ENCODE peak calls at places on chromosomes 1 and 21, in eight cellular contexts. J, P, Q, X, U, W, V and S are unnamed samples.

GRCh38 chr1:201266774-201267173 is 16.5 kb upstream of the PKP1 start:
- DNase-seq in J (no peak), P (peak), Q (no peak), X (no peak), U (peak), W (no peak), V (no peak), S (no peak)

GRCh38 chr1:55257958-55258357 is 42.8 kb upstream of the USP24 start:
- DNase-seq in J (peak), P (no peak), Q (no peak), X (no peak), U (peak), W (no peak), V (peak), S (no peak)

GRCh38 chr1:171817511-171818265 is 23.6 kb upstream of the DNM3 start:
- DNase-seq in J (peak), P (peak), Q (no peak), X (no peak), U (peak), W (peak), V (peak), S (no peak)

GRCh38 chr1:97632075-97632474 is 288.8 kb downstream of the DPYD start:
- DNase-seq in J (no peak), P (peak), Q (no peak), X (no peak), U (no peak), W (peak), V (no peak), S (no peak)

GRCh38 chr1:26786437-26787380 is 1.0 kb upstream of the PIGV start:
- DNase-seq in J (peak), P (peak), Q (peak), X (no peak), U (no peak), W (peak), V (peak), S (peak)

GRCh38 chr1:8600336-8600735 is 217.1 kb downstream of the RERE start:
- DNase-seq in J (no peak), P (no peak), Q (no peak), X (no peak), U (no peak), W (no peak), V (no peak), S (no peak)

GRCh38 chr21:31283025-31283424 is 61.0 kb downstream of the TIAM1 start:
- DNase-seq in J (no peak), P (peak), Q (no peak), X (no peak), U (no peak), W (no peak), V (no peak), S (no peak)

GRCh38 chr1:98323396-98323795 is 338.1 kb upstream of the SNX7 start:
- DNase-seq in J (no peak), P (peak), Q (no peak), X (no peak), U (no peak), W (no peak), V (no peak), S (no peak)

GRCh38 chr1:169091480-169091941 is 15.0 kb upstream of the ATP1B1 start:
- DNase-seq in J (no peak), P (no peak), Q (no peak), X (no peak), U (no peak), W (no peak), V (no peak), S (no peak)

GRCh38 chr1:53652441-53653199 is 86.3 kb downstream of the GLIS1 start:
- DNase-seq in J (no peak), P (no peak), Q (no peak), X (peak), U (no peak), W (no peak), V (no peak), S (no peak)